ENCODE peak calls at places on chromosome 6, in six cellular contexts. A, D, G, Y, N and I are unnamed samples.
A peak's percentile ranks its signal among the peaks of the same experiment; 100 is the strongest.

GRCh38 chr6:26576929-26577719 is 19.6 kb upstream of the ABT1 start:
- DNase-seq in A (no peak), D (peak; percentile 88), G (no peak), Y (peak; percentile 87), N (no peak), I (no peak)

GRCh38 chr6:106128981-106129761 is 43.0 kb downstream of the PRDM1 start:
- DNase-seq in A (no peak), D (peak; percentile 84), G (no peak), Y (no peak), N (no peak), I (no peak)

GRCh38 chr6:139588076-139588639 is 213.7 kb upstream of the CITED2 start:
- DNase-seq in A (no peak), D (peak; percentile 65), G (no peak), Y (no peak), N (no peak), I (no peak)

GRCh38 chr6:49898904-49899566 is 32.7 kb upstream of the CRISP1 start:
- DNase-seq in A (no peak), D (no peak), G (no peak), Y (no peak), N (no peak), I (no peak)

GRCh38 chr6:139325003-139325600 is 33.3 kb upstream of the TXLNB start:
- DNase-seq in A (no peak), D (no peak), G (no peak), Y (no peak), N (no peak), I (no peak)

GRCh38 chr6:145630598-145630997 is 104.7 kb downstream of the EPM2A start:
- DNase-seq in A (no peak), D (no peak), G (no peak), Y (no peak), N (no peak), I (no peak)

GRCh38 chr6:68638225-68638900 is 3.3 kb downstream of the ADGRB3 start:
- DNase-seq in A (no peak), D (peak; percentile 47), G (peak; percentile 35), Y (peak; percentile 34), N (no peak), I (peak; percentile 26)

GRCh38 chr6:44052419-44053011 is 74.7 kb downstream of the MRPL14 start:
- DNase-seq in A (peak; percentile 31), D (peak; percentile 80), G (peak; percentile 65), Y (peak; percentile 56), N (no peak), I (no peak)

GRCh38 chr6:105798057-105798456 is 288.1 kb upstream of the PRDM1 start:
- DNase-seq in A (no peak), D (peak; percentile 81), G (peak; percentile 56), Y (no peak), N (no peak), I (no peak)

GRCh38 chr6:114200896-114201295 is 141.9 kb downstream of the HS3ST5 start:
- DNase-seq in A (no peak), D (no peak), G (no peak), Y (no peak), N (no peak), I (no peak)

GRCh38 chr6:45483021-45483420 is 105.3 kb upstream of the SUPT3H start:
- DNase-seq in A (no peak), D (peak; percentile 98), G (peak; percentile 33), Y (no peak), N (no peak), I (no peak)

GRCh38 chr6:41783106-41783780 is 2.7 kb downstream of the PRICKLE4 start:
- DNase-seq in A (no peak), D (no peak), G (no peak), Y (no peak), N (peak; percentile 38), I (no peak)

GRCh38 chr6:90216081-90216977 is 80.3 kb downstream of the BACH2 start:
- DNase-seq in A (no peak), D (peak; percentile 35), G (no peak), Y (peak; percentile 38), N (no peak), I (no peak)

GRCh38 chr6:48486876-48487275 is 375.9 kb upstream of the PTCHD4 start:
- DNase-seq in A (no peak), D (no peak), G (no peak), Y (no peak), N (no peak), I (no peak)

GRCh38 chr6:147212618-147213017 is 8.4 kb downstream of the STXBP5 start:
- DNase-seq in A (no peak), D (no peak), G (no peak), Y (no peak), N (no peak), I (no peak)

GRCh38 chr6:126268087-126268486 is 71.8 kb upstream of the CENPW start:
- DNase-seq in A (no peak), D (no peak), G (peak; percentile 47), Y (no peak), N (no peak), I (no peak)

GRCh38 chr6:30719791-30720737 is at the start of gene TUBB:
- DNase-seq in A (peak; percentile 98), D (peak; percentile 97), G (peak; percentile 97), Y (peak; percentile 96), N (peak; percentile 97), I (peak; percentile 94)

GRCh38 chr6:30724906-30725667 is 4.9 kb downstream of the TUBB start:
- DNase-seq in A (no peak), D (peak; percentile 16), G (no peak), Y (no peak), N (no peak), I (no peak)

GRCh38 chr6:30721198-30722024 is 1.3 kb downstream of the TUBB start:
- DNase-seq in A (peak; percentile 92), D (peak; percentile 87), G (peak; percentile 91), Y (peak; percentile 87), N (peak; percentile 94), I (peak; percentile 93)

GRCh38 chr6:30720738-30721197 is 616 bp downstream of the TUBB start:
- DNase-seq in A (peak; percentile 81), D (peak; percentile 32), G (peak; percentile 79), Y (peak; percentile 72), N (peak; percentile 86), I (peak; percentile 81)

DNA sequence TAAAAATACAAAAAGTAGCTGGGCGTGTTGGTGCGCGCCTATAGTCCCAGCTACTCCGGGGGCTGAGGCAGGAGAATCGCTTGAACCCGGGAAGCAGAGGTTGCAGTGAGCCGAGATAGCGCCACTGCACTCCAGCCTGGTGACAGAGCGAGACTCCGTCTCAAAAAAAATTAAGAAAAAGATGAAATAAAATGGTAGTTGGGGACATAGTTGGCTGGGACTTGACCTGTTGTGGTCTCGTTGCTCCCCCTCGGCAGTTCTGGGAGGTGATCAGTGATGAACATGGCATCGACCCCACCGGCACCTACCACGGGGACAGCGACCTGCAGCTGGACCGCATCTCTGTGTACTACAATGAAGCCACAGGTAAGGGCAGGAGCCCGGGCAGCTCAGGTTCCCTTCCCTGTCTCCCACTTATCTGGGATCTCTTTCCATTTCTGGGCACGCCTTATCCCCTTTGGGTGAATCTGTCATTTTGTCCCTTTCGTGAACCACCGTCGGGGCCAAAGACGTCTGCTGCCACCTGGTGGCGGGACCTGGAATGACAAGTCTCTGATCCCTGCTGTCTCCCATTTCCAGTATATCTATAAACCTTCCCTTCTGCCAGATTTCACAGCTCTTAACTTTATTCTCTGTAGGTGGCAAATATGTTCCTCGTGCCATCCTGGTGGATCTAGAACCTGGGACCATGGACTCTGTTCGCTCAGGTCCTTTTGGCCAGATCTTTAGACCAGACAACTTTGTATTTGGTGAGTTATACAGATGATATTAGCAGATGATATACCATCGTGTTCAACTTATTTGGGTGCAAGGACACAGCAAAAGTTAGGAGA is 2.3 kb downstream of the TUBB start:
- DNase-seq in A (peak; percentile 74), D (peak; percentile 69), G (peak; percentile 80), Y (peak; percentile 73), N (peak; percentile 92), I (peak; percentile 90)
- TF ChIP-seq POLR2A in A (no peak), D (no peak), G (no peak), Y (no peak), N (no peak), I (peak; percentile 24)

GRCh38 chr6:13413906-13414555 is 73.4 kb downstream of the GFOD1 start:
- DNase-seq in A (peak; percentile 86), D (peak; percentile 34), G (no peak), Y (no peak), N (no peak), I (no peak)
- TF ChIP-seq CTCF in A (no peak), D (no peak), G (no peak), Y (no peak), N (no peak), I (no peak)

DNA sequence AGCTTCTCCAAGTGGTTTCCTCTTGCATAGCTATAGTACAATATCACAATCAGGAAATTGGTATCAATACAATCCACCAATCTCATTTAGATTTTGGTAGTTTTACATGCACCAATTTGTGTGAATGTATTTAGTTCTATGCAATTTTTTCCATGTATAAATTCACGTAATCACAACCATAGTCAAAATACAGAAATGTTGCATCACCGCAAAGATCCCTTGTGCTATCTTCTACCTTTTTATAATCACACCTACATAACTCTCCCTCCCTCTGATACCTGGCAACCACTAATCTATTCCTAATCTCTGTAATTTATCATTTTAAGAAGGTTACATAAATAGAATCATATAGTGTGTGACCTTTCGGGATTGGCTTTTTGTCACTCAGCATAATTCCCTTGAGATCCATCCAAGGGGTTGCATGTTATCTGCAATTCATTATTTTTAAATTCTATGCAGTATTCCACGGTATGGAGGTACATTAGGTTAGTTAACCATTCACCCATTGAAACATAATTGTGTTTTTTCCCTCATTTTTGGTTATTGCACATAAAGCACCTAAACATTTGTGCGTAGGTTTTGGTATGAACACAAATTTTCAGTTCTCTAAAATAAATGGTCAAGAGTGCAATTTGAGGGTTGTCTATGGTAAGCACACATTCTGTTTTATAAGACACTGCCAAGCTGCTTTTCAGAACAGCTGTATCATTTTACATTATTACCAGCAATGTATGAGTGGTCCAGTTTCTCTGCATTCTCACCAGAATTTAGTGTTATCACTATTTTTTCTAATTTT is 95.1 kb upstream of the SLC22A23 start:
- DNase-seq in A (no peak), D (no peak), G (no peak), Y (no peak), N (no peak), I (no peak)
- TF ChIP-seq POLR2A in A (no peak), D (no peak), G (no peak), Y (no peak), N (no peak), I (no peak)

DNA sequence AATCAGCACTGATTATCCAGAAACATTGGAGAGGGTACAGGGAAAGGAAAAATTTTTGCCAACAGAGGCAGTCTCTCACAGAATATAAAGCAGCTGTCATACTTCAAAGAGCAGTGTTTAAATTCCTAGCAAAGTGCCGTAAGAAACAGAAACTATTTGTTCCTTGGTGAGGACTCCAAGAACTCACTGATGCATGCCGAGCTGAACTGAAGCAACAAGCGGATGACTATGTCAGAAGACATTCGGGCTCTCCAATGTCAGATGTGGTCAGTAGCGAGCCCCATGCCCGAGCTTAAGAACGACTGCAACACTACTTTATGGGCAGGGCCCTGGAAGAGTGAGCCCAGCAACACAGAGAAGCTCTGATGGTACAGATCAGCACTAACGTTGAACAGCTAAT is 54.7 kb downstream of the OR2B6 start:
- DNase-seq in A (no peak), D (no peak), G (no peak), Y (no peak), N (no peak), I (no peak)
- TF ChIP-seq CTCF in A (no peak), D (no peak), G (no peak), Y (no peak), N (no peak), I (no peak)

DNA sequence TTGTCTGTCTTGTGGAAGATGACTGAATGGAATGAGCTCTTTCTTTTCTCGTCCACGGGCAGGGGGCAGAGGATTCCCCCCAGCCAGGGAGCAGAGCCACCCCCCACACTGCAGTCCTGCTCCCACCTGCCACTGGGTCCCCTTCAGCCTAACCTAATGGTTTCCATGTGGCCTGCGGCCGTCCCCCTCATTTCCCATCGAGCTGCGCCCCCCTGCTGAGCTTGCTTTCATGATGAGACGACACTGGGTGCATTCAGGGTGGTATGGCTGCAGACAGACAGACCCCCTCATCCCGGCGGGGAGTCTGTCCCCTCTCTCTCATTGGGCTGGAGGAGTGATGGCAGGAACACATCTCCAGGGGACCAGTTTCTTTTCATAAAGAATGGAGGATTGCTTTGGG is 140.8 kb downstream of the DTNBP1 start:
- DNase-seq in A (no peak), D (no peak), G (peak; percentile 8), Y (no peak), N (peak; percentile 60), I (peak; percentile 6)
- TF ChIP-seq POLR2A in A (no peak), D (no peak), G (no peak), Y (no peak), N (no peak), I (no peak)